ENCODE peak calls at places on chromosomes 4 and X, in four cellular contexts. L is HepG2, E is GM12878, Z is H1. Y is an unnamed sample.

GRCh38 chrX:77436682-77437081 is 10.5 kb upstream of the FGF16 start:
- DNase-seq in L (no peak), E (no peak), Z (no peak), Y (no peak)

GRCh38 chr4:142091691-142092182 is 455.4 kb downstream of the IL15 start:
- DNase-seq in L (no peak), E (no peak), Z (no peak), Y (no peak)

GRCh38 chrX:71181558-71181909 is 36.9 kb downstream of the NLGN3 start:
- DNase-seq in L (no peak), E (no peak), Z (no peak), Y (no peak)

GRCh38 chr4:15077969-15078368 is 75.7 kb downstream of the CPEB2 start:
- DNase-seq in L (peak), E (no peak), Z (no peak), Y (no peak)

GRCh38 chr4:3041192-3042142 is 32.9 kb downstream of the HTT-AS start:
- DNase-seq in L (peak), E (no peak), Z (peak), Y (no peak)

GRCh38 chr4:14831447-14831846 is 170.8 kb upstream of the CPEB2 start:
- DNase-seq in L (no peak), E (no peak), Z (no peak), Y (no peak)

GRCh38 chr4:180913750-180914149 is 1329.5 kb upstream of the TENM3 start:
- DNase-seq in L (no peak), E (no peak), Z (no peak), Y (no peak)

GRCh38 chr4:141833209-141833608 is 196.8 kb downstream of the IL15 start:
- DNase-seq in L (no peak), E (no peak), Z (no peak), Y (no peak)

GRCh38 chr4:177339794-177340374 is 30.2 kb downstream of the NEIL3 start:
- DNase-seq in L (peak), E (peak), Z (no peak), Y (peak)

GRCh38 chrX:40279762-40280161 is 182.0 kb upstream of the BCOR start:
- DNase-seq in L (no peak), E (no peak), Z (no peak), Y (no peak)

GRCh38 chr4:158861281-158861680 is 92.5 kb downstream of the FNIP2 start:
- DNase-seq in L (no peak), E (no peak), Z (no peak), Y (no peak)

GRCh38 chr4:164136181-164136616 is 617.7 kb upstream of the SMIM31 start:
- DNase-seq in L (no peak), E (no peak), Z (no peak), Y (no peak)

GRCh38 chr4:114296126-114296525 is 302.5 kb upstream of the UGT8 start:
- DNase-seq in L (no peak), E (no peak), Z (no peak), Y (no peak)

GRCh38 chrX:39397561-39398200 is 596.4 kb downstream of the MID1IP1 start:
- DNase-seq in L (no peak), E (no peak), Z (no peak), Y (no peak)

GRCh38 chr4:155060873-155061272 is 147.6 kb upstream of the NPY2R start:
- DNase-seq in L (no peak), E (no peak), Z (no peak), Y (no peak)

GRCh38 chrX:150185766-150186165 is 177.4 kb upstream of the MAMLD1 start:
- DNase-seq in L (no peak), E (no peak), Z (no peak), Y (no peak)

GRCh38 chrX:134732676-134733075 is 74.4 kb upstream of the PLAC1 start:
- DNase-seq in L (no peak), E (no peak), Z (no peak), Y (no peak)

GRCh38 chrX:134725103-134725690 is 66.9 kb upstream of the PLAC1 start:
- DNase-seq in L (no peak), E (no peak), Z (no peak), Y (no peak)

GRCh38 chrX:134721766-134722532 is 63.7 kb upstream of the PLAC1 start:
- DNase-seq in L (no peak), E (no peak), Z (no peak), Y (no peak)

GRCh38 chrX:134732152-134732551 is 73.9 kb upstream of the PLAC1 start:
- DNase-seq in L (no peak), E (no peak), Z (no peak), Y (no peak)

DNA sequence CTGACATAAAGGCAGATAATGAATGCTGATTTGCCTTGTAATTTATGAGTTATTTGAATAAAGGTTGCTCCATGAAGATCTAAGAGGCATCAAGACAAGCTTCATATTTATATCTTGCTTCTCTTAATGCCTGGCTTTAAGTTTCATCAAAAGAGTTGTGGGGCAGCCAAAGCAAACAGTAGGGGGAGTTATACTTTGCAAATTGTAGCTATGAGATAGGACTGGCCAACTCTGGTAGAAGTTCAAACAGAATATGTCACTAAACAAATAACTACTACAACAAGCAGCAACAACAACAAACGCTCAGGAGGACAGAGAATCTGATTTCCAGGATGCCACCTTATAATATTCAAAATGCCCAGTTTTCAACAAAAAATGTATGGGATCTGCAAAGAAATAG is 69.1 kb upstream of the PLAC1 start:
- DNase-seq in L (peak), E (no peak), Z (no peak), Y (no peak)
- TF ChIP-seq SUZ12 in L (no peak), E (no peak), Z (no peak), Y (no peak)

DNA sequence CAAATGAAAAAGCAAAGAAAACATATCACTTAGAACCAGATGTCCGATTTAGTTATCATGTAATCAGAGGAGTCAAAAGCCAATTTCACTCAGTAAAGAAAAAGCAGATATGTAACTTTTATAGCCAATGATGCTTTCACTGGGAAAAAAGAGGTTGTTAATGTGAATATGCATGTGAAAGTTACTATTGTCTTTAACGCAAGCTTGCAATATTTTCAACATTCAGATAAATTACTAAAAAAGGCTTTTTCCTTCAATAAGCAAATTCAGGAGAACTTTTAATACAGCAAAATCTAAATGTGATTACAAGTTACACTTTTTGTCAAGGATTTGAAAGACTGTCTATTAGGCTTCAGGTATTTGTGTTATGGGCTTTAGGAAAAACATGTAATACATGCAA is 70.6 kb downstream of the TMEM47 start:
- DNase-seq in L (no peak), E (no peak), Z (no peak), Y (no peak)
- TF ChIP-seq SUZ12 in L (no peak), E (no peak), Z (no peak), Y (no peak)

GRCh38 chr4:4424499-4425115 is 37.7 kb downstream of the NSG1 start:
- DNase-seq in L (no peak), E (no peak), Z (peak), Y (no peak)
- TF ChIP-seq SUZ12 in L (no peak), E (no peak), Z (no peak), Y (no peak)

GRCh38 chrX:7586126-7586525 is 256.8 kb upstream of the VCX start:
- DNase-seq in L (peak), E (no peak), Z (no peak), Y (no peak)
- TF ChIP-seq SUZ12 in L (no peak), E (no peak), Z (no peak), Y (no peak)

DNA sequence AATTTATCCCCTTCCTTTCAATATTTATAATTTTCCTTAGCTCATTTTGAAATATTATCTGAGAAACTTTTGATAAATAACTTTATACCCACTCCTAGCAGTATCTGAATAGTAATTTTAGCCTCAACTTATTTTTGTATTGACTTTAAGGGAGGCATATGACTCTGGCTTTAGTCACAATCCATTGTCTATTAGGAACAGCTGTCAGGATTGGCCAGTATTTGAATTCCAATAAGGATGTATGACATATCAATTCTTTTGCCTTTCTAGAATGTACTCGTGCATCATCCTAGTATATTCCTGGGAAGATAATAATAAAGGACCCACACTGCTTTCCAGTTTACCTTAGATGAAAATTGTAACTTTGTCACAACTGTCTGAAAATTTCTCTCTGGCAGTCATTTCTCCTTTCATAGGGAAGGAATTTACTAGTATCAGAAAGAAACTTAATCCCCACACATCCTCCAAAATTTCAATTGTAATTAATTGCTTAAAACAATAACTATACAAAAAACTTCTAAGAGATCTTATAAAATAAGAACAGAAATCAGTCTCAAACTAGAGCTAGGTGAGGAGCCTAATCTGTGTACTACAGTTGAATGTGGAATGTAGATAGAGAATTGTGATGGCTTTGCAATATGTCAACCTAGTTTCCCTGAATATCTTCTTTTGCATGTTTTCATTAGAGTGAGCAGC is 121.0 kb upstream of the EPHA5 start:
- DNase-seq in L (no peak), E (no peak), Z (no peak), Y (no peak)
- TF ChIP-seq SUZ12 in L (no peak), E (no peak), Z (no peak), Y (no peak)

GRCh38 chr4:184938871-184939270 is 79.4 kb upstream of the HELT start:
- DNase-seq in L (no peak), E (no peak), Z (peak), Y (no peak)

GRCh38 chr4:184937030-184937710 is 81.1 kb upstream of the HELT start:
- DNase-seq in L (no peak), E (no peak), Z (no peak), Y (no peak)

GRCh38 chr4:184939978-184940377 is 78.3 kb upstream of the HELT start:
- DNase-seq in L (no peak), E (no peak), Z (no peak), Y (no peak)

GRCh38 chr4:184936071-184936470 is 82.2 kb upstream of the HELT start:
- DNase-seq in L (no peak), E (no peak), Z (peak), Y (no peak)

DNA sequence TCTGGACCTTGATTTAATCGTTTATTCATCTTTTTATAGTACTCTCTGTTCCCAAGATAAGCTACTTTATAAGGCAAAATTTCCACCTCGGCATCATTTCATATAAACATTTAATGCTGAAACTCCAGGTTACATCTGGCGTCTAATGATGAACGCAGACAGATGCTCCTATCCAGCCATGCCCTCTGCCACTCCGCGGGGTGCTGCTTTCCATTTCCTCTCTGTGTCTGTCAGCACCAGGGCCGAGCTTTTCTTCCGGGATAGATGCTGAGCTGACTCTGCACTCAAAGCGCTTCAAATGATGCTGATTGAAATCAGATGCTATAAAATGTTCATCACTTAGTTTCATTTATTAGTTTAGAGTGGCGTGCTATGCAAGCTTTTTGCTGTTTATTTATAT is 80.5 kb upstream of the HELT start:
- DNase-seq in L (no peak), E (no peak), Z (peak), Y (no peak)
- TF ChIP-seq SUZ12 in L (no peak), E (no peak), Z (no peak), Y (no peak)

GRCh38 chr4:10122236-10122932 is 5.8 kb upstream of the WDR1 start:
- DNase-seq in L (no peak), E (no peak), Z (no peak), Y (no peak)
- TF ChIP-seq SUZ12 in L (no peak), E (no peak), Z (no peak), Y (no peak)

GRCh38 chr4:107151173-107151572 is 115.1 kb upstream of the DKK2 start:
- DNase-seq in L (no peak), E (no peak), Z (no peak), Y (no peak)

GRCh38 chr4:107155366-107155765 is 119.3 kb upstream of the DKK2 start:
- DNase-seq in L (no peak), E (no peak), Z (no peak), Y (no peak)

GRCh38 chr4:107156443-107156842 is 120.3 kb upstream of the DKK2 start:
- DNase-seq in L (no peak), E (no peak), Z (no peak), Y (no peak)

GRCh38 chr4:107153228-107153627 is 117.1 kb upstream of the DKK2 start:
- DNase-seq in L (peak), E (no peak), Z (peak), Y (peak)

DNA sequence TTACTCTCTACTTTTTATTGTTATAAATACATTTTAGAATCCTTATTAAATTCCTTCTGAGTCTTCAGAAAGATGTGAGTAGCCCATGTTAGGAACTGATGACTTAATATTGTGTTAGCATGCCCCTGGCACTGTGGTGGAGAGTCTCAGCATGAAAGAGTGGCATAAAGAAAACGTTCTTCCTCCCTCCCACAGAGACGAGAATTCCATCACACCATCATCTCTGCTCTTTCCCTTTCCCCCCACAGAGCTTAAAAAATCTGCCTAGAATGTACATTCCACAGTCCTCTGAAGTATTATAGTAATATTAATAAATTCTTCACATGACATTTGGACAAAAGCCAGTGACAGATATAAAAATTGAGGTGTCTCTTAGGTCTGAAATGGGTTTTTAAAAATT is 117.8 kb upstream of the DKK2 start:
- DNase-seq in L (no peak), E (no peak), Z (no peak), Y (no peak)
- TF ChIP-seq SUZ12 in L (no peak), E (no peak), Z (no peak), Y (no peak)

DNA sequence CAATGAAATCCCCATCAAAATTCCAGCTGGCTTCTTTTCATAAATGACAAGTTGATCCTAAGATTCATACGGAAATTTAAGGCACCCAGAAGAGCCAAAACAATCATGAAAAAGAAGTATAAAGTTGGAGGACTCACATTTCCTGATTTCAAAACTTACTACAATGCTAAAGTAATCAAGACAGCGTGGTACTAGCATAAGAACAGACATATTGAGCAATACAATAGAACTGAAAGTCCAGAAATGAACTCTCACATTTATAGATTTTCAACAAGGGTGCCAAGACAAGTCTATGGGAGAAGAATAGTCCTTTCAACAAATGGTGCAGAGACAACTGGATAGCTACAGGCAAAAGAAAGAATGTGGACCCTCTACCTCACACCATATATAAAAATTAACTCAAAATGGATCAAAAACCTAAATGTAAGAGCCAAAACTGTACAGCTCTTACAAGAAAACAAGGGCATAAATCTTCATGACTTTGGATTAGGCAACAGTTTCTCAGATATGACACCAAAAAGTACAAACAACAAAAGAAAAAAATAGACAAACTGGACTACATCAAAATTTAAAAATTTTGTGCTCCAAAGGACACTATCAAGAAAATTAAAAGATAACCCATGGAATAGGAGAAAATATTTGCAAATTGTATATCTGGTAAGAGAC is 28.5 kb downstream of the SASH3 start:
- DNase-seq in L (no peak), E (no peak), Z (no peak), Y (no peak)
- TF ChIP-seq SUZ12 in L (no peak), E (no peak), Z (no peak), Y (no peak)

DNA sequence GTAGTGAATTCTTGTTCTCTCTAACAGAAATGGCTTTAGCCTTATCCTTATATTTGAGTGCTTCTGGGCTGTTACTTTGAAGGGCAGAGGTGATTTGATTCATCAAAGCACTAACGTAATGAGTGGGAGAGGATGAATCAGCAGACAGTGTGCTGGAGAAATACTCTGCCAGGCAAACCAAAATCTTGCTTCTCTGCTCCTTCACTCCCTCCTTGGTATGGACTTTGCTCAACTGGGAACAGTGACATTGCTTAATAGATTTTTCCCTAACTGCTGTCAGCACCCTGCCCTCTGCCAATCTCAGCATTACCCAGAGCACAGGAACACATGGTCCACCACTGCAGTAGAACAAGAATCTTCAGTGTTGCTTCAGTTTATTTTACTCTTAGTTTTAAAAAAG is 56.0 kb downstream of the PDLIM5 start:
- DNase-seq in L (peak), E (no peak), Z (no peak), Y (no peak)
- TF ChIP-seq SUZ12 in L (no peak), E (no peak), Z (no peak), Y (no peak)